ENCODE peak calls at places on chromosomes 3 and 15, in nine cellular contexts. R is dermis blood vessel endothelial cell, Q is brain microvascular endothelial cell, M is HFFc6, O is T-helper 2 cell, E is left ventricle myocardium inferior, T is MV-4-11, L is OCI-LY7, Y is RKO. P is an unnamed sample.

GRCh38 chr3:195395208-195395816 is 47.5 kb downstream of the ACAP2 start:
- DNase-seq in M (no peak), E (no peak), O (no peak), R (no peak), T (no peak), Y (no peak), Q (no peak), L (no peak), P (no peak)

GRCh38 chr3:187841552-187841951 is 96.3 kb upstream of the BCL6 start:
- DNase-seq in Q (no peak), O (no peak), E (no peak), M (peak), R (no peak), T (peak), L (no peak), Y (no peak), P (no peak)

GRCh38 chr15:69092159-69092558 is 68.3 kb upstream of the GLCE start:
- DNase-seq in O (no peak), T (no peak), L (no peak), M (peak), E (no peak), Y (peak), Q (peak), R (peak), P (no peak)

GRCh38 chr15:69302929-69303328 is 4.2 kb downstream of the PAQR5 start:
- DNase-seq in T (no peak), M (no peak), O (no peak), Q (no peak), L (no peak), R (no peak), E (no peak), Y (no peak), P (no peak)

GRCh38 chr15:73265536-73266153 is 103.1 kb downstream of the HCN4 start:
- DNase-seq in T (peak), O (peak), Y (peak), E (no peak), M (peak), R (peak), Q (peak), L (peak), P (peak)

GRCh38 chr15:68528891-68529290 is 49.9 kb upstream of the CORO2B start:
- DNase-seq in T (peak), Q (peak), R (peak), E (no peak), O (no peak), M (no peak), L (no peak), Y (no peak), P (no peak)

GRCh38 chr3:127690106-127690505 is 17.4 kb downstream of the ABTB1 start:
- DNase-seq in Q (peak), T (no peak), Y (no peak), R (no peak), M (peak), E (peak), O (no peak), L (no peak), P (no peak)

GRCh38 chr3:47578691-47579632 is at the start of gene CSPG5:
- DNase-seq in E (peak), L (no peak), O (peak), Y (no peak), M (no peak), R (no peak), Q (no peak), T (no peak), P (peak)

GRCh38 chr3:17979248-17979647 is 236.8 kb upstream of the TBC1D5 start:
- DNase-seq in M (peak), O (peak), Q (peak), Y (peak), E (no peak), R (no peak), L (peak), T (peak), P (no peak)

GRCh38 chr3:197406266-197406665 is 107.9 kb upstream of the DLG1 start:
- DNase-seq in O (no peak), L (no peak), Q (no peak), M (no peak), E (peak), R (peak), Y (no peak), T (no peak), P (no peak)

GRCh38 chr3:86960551-86960950 is 30.4 kb downstream of the VGLL3 start:
- DNase-seq in L (no peak), T (no peak), Y (no peak), R (no peak), M (peak), Q (no peak), E (no peak), O (no peak), P (no peak)

GRCh38 chr3:131224886-131225550 is 156.6 kb upstream of the NUDT16 start:
- DNase-seq in O (no peak), Y (peak), E (no peak), M (peak), R (no peak), Q (peak), L (no peak), T (no peak), P (no peak)

GRCh38 chr15:84604804-84605203 is 4.0 kb downstream of the ZSCAN2 start:
- DNase-seq in M (no peak), L (no peak), E (no peak), O (peak), Q (no peak), Y (no peak), R (no peak), T (peak), P (no peak)

GRCh38 chr3:187041362-187042061 is 97.8 kb downstream of the RPL39L start:
- DNase-seq in R (peak), O (peak), Y (peak), L (no peak), E (no peak), T (peak), M (no peak), Q (peak), P (peak)

GRCh38 chr15:77747175-77748077 is 114.7 kb upstream of the LINGO1 start:
- DNase-seq in Q (no peak), O (no peak), M (no peak), Y (no peak), L (no peak), E (no peak), R (no peak), T (no peak), P (no peak)

GRCh38 chr15:42097018-42097417 is 2.7 kb upstream of the PLA2G4D start:
- DNase-seq in E (no peak), M (no peak), L (no peak), Q (no peak), T (no peak), O (no peak), Y (no peak), R (no peak), P (no peak)

GRCh38 chr15:64620991-64621495 is 154.3 kb downstream of the RBPMS2 start:
- DNase-seq in L (no peak), M (no peak), R (no peak), O (no peak), T (no peak), Q (no peak), Y (no peak), E (no peak), P (no peak)

GRCh38 chr3:195110647-195111321 is 160.2 kb downstream of the XXYLT1 start:
- DNase-seq in L (no peak), Q (no peak), Y (no peak), O (peak), E (peak), M (no peak), T (peak), R (no peak), P (no peak)

GRCh38 chr3:139227165-139227564 is 116.7 kb upstream of the MRPS22 start:
- DNase-seq in O (no peak), L (no peak), Q (no peak), Y (no peak), M (no peak), T (no peak), E (peak), R (no peak), P (no peak)

GRCh38 chr3:177451277-177451880 is 254.1 kb upstream of the TBL1XR1 start:
- DNase-seq in E (no peak), O (no peak), Y (no peak), L (no peak), Q (no peak), R (peak), M (no peak), T (no peak), P (no peak)